ENCODE peak calls at places on chromosomes 7 and 10, in five cellular contexts. K is LoVo, X is ACHN, Q is activated T-cell treated with anti-CD3 and anti-CD28 coated beads for 1 hour, M is germinal center. E is an unnamed sample.

GRCh38 chr10:128063736-128064614 is 62.2 kb downstream of the MKI67 start:
- DNase-seq in K (no peak), X (no peak), Q (no peak), M (peak; percentile 22), E (no peak)

GRCh38 chr7:78052112-78052511 is 253.5 kb downstream of the PHTF2 start:
- DNase-seq in K (no peak), X (no peak), Q (no peak), M (no peak), E (no peak)

GRCh38 chr10:89891006-89891405 is 189.6 kb downstream of the KIF20B start:
- DNase-seq in K (no peak), X (no peak), Q (no peak), M (no peak), E (no peak)

GRCh38 chr7:23377134-23377533 is 78.0 kb downstream of the MALSU1 start:
- DNase-seq in K (no peak), X (peak; percentile 15), Q (no peak), M (no peak), E (no peak)

GRCh38 chr10:113746188-113746950 is 5.1 kb upstream of the PLEKHS1 start:
- DNase-seq in K (peak; percentile 32), X (peak; percentile 22), Q (no peak), M (no peak), E (no peak)

GRCh38 chr7:54898659-54899340 is 120.0 kb upstream of the EGFR start:
- DNase-seq in K (no peak), X (no peak), Q (no peak), M (no peak), E (peak; percentile 19)

GRCh38 chr7:138849701-138850100 is 51.7 kb upstream of the ATP6V0A4 start:
- DNase-seq in K (no peak), X (no peak), Q (no peak), M (no peak), E (no peak)

GRCh38 chr7:5692112-5692844 is 89.2 kb downstream of the RNF216 start:
- DNase-seq in K (no peak), X (peak; percentile 69), Q (no peak), M (no peak), E (peak; percentile 73)

GRCh38 chr10:30701471-30702173 is 72.1 kb upstream of the LYZL2 start:
- DNase-seq in K (no peak), X (no peak), Q (peak; percentile 33), M (no peak), E (peak; percentile 17)

GRCh38 chr10:71038234-71038633 is 149.9 kb upstream of the PCBD1 start:
- DNase-seq in K (no peak), X (no peak), Q (no peak), M (no peak), E (no peak)

GRCh38 chr10:69320521-69320920 is 42.2 kb downstream of the HK1 start:
- DNase-seq in K (no peak), X (no peak), Q (no peak), M (no peak), E (no peak)

GRCh38 chr7:140623995-140624902 is 16.4 kb downstream of the DENND2A start:
- DNase-seq in K (no peak), X (no peak), Q (no peak), M (no peak), E (no peak)

GRCh38 chr10:25758041-25758457 is 176.0 kb upstream of the MYO3A start:
- DNase-seq in K (peak; percentile 36), X (peak; percentile 44), Q (no peak), M (no peak), E (peak; percentile 17)

GRCh38 chr10:2137549-2138174 is 400.3 kb upstream of the ADARB2 start:
- DNase-seq in K (no peak), X (peak; percentile 54), Q (no peak), M (no peak), E (no peak)

GRCh38 chr7:150434240-150434639 is 16.2 kb upstream of the GIMAP8 start:
- DNase-seq in K (no peak), X (no peak), Q (no peak), M (no peak), E (no peak)

GRCh38 chr7:67518580-67518979 is 521.9 kb downstream of the TYW1 start:
- DNase-seq in K (no peak), X (no peak), Q (no peak), M (no peak), E (no peak)

GRCh38 chr7:131173148-131173890 is 154.4 kb upstream of the MKLN1 start:
- DNase-seq in K (peak; percentile 34), X (no peak), Q (no peak), M (no peak), E (peak; percentile 67)

GRCh38 chr7:99331002-99331401 is 5.3 kb downstream of the ARPC1A start:
- DNase-seq in K (no peak), X (peak; percentile 21), Q (no peak), M (no peak), E (no peak)

GRCh38 chr10:30591249-30591670 is 38.3 kb downstream of the LYZL2 start:
- DNase-seq in K (peak; percentile 51), X (peak; percentile 34), Q (peak; percentile 11), M (peak; percentile 48), E (peak; percentile 43)

GRCh38 chr7:1096156-1097119 is 8.5 kb downstream of the GPER1 start:
- DNase-seq in K (no peak), X (no peak), Q (no peak), M (no peak), E (no peak)

GRCh38 chr7:121931149-121931922 is 58.4 kb downstream of the PTPRZ1 start:
- DNase-seq in K (no peak), X (no peak), Q (no peak), M (no peak), E (no peak)

GRCh38 chr7:44102846-44103565 is 1.1 kb upstream of the AEBP1 start:
- DNase-seq in K (no peak), X (no peak), Q (no peak), M (no peak), E (no peak)

GRCh38 chr10:72337039-72337629 is 17.6 kb downstream of the DNAJB12 start:
- DNase-seq in K (peak; percentile 69), X (peak; percentile 79), Q (peak; percentile 62), M (peak; percentile 56), E (peak; percentile 78)